ENCODE peak calls at places on chromosomes 5 and 9, in six cellular contexts. U is mesendoderm, L is IMR-90, K is H1, F is neuronal stem cell, Y is mesenchymal stem cell. J is an unnamed sample. For H3K36me3, the result is how much of the 10 kb centered on the place peaks cover.

GRCh38 chr9:4423207-4423610 is 67.1 kb upstream of the SLC1A1 start:
- DNase-seq in U (peak), F (no peak), K (no peak), L (no peak), Y (no peak), J (no peak)

GRCh38 chr5:169294621-169295020 is 6.3 kb downstream of the SLIT3 start:
- DNase-seq in K (no peak), Y (no peak), F (no peak), U (no peak), L (no peak), J (peak)

GRCh38 chr5:86880785-86881492 is 263.2 kb downstream of the COX7C start:
- DNase-seq in F (peak), L (peak), K (peak), U (peak), Y (peak), J (peak)

GRCh38 chr5:54379590-54379989 is 69.2 kb upstream of the ARL15 start:
- DNase-seq in K (no peak), L (no peak), Y (no peak), U (peak), F (no peak), J (no peak)

GRCh38 chr5:33258553-33258952 is 182.2 kb upstream of the TARS1 start:
- DNase-seq in L (peak), U (no peak), K (no peak), Y (no peak), F (no peak), J (no peak)

GRCh38 chr5:57277085-57277484 is 103.2 kb downstream of the GPBP1 start:
- DNase-seq in U (peak), K (no peak), Y (peak), F (no peak), L (peak), J (peak)

GRCh38 chr5:76041863-76042262 is 41.3 kb upstream of the SV2C start:
- DNase-seq in K (peak), Y (no peak), U (peak), F (peak), L (no peak), J (peak)

GRCh38 chr5:65382582-65382981 is 99.1 kb downstream of the ADAMTS6 start:
- DNase-seq in U (peak), K (no peak), F (no peak), L (peak), Y (no peak), J (no peak)

GRCh38 chr9:27247756-27248155 is 49.2 kb downstream of the EQTN start:
- DNase-seq in Y (peak), U (peak), F (peak), L (peak), K (peak), J (peak)

GRCh38 chr5:53368966-53369605 is 111.3 kb upstream of the FST start:
- DNase-seq in Y (no peak), L (no peak), K (no peak), F (no peak), U (no peak), J (no peak)

GRCh38 chr9:99411479-99412100 is 189.5 kb downstream of the SEC61B start:
- DNase-seq in K (no peak), L (no peak), U (peak), F (no peak), Y (peak), J (no peak)

GRCh38 chr5:180304431-180305375 is 12.8 kb upstream of the MAPK9 start:
- DNase-seq in K (no peak), F (no peak), U (no peak), L (no peak), Y (no peak), J (no peak)

GRCh38 chr5:157434096-157434495 is 25.9 kb upstream of the NIPAL4 start:
- DNase-seq in K (no peak), L (no peak), U (no peak), F (no peak), Y (no peak), J (no peak)

GRCh38 chr5:6551287-6551954 is 81.4 kb downstream of the NSUN2 start:
- DNase-seq in F (no peak), L (no peak), K (no peak), Y (no peak), U (no peak), J (no peak)

GRCh38 chr5:175465282-175465681 is 13.1 kb upstream of the SFXN1 start:
- DNase-seq in Y (no peak), F (no peak), L (no peak), U (no peak), K (no peak), J (no peak)

GRCh38 chr9:91253488-91253887 is 108.2 kb downstream of the AUH start:
- DNase-seq in Y (peak), L (peak), F (no peak), U (peak), K (no peak), J (no peak)

GRCh38 chr5:7850533-7851239 is at the start of gene CFAP90:
- DNase-seq in F (peak), Y (peak), K (no peak), U (peak), L (peak), J (peak)

GRCh38 chr9:135098400-135099105 is 11.1 kb downstream of the OLFM1 start:
- DNase-seq in Y (no peak), F (no peak), U (peak), K (peak), L (no peak), J (peak)

GRCh38 chr5:167939686-167940085 is 351.8 kb upstream of the WWC1 start:
- DNase-seq in F (no peak), U (no peak), Y (no peak), K (no peak), L (no peak), J (no peak)

GRCh38 chr5:132771559-132771998 is 5.5 kb downstream of the SEPTIN8 start:
- DNase-seq in L (peak), U (peak), Y (peak), F (no peak), K (no peak), J (peak)

GRCh38 chr9:21428235-21428634 is 12.0 kb upstream of the IFNA1 start:
- DNase-seq in Y (no peak), K (no peak), F (no peak), L (no peak), U (no peak), J (no peak)

GRCh38 chr5:14744296-14745187 is 80.0 kb downstream of the OTULIN start:
- DNase-seq in L (no peak), U (no peak), Y (no peak), F (no peak), K (no peak), J (no peak)

GRCh38 chr9:72333758-72334157 is 31.2 kb downstream of the ZFAND5 start:
- DNase-seq in Y (no peak), F (no peak), U (peak), K (no peak), L (no peak), J (no peak)
- H3K4me2 ChIP-seq in Y (no peak), F (no peak), U (no peak), K (no peak), L (no peak), J (no peak)

GRCh38 chr5:142360607-142361120 is 35.8 kb upstream of the SPRY4 start:
- DNase-seq in K (no peak), U (peak), Y (peak), F (no peak), L (peak), J (no peak)
- H2BK5ac ChIP-seq in K (peak), U (peak), Y (no peak), F (no peak), L (peak), J (no peak)

GRCh38 chr5:453725-454481 is 10.9 kb downstream of the EXOC3 start:
- DNase-seq in L (no peak), K (no peak), F (no peak), Y (no peak), U (no peak), J (no peak)
- H3K36me3 ChIP-seq in L (half or more), K (under half), F (under half), Y (half or more), U (under half), J (half or more)

GRCh38 chr5:134590992-134591659 is 41.5 kb downstream of the SAR1B start:
- DNase-seq in Y (no peak), F (no peak), K (no peak), U (peak), L (no peak), J (peak)
- H3K4me2 ChIP-seq in Y (no peak), F (no peak), K (peak), U (no peak), L (no peak), J (no peak)

DNA sequence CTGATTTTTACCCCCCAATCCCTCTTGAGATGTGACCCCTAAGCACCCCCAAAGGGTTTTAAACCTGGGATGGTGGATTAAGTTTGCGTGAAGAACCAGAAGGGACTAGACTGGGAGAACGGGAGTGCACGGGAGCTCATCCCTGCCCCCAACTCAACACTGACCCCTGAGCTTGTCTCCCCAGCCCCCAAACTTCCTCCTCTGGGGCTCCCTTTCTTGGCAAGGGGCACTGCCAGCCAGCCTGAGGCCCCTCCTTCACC is 5.0 kb upstream of the SET start:
- DNase-seq in Y (no peak), L (no peak), F (peak), K (no peak), U (no peak), J (no peak)
- H2BK5ac ChIP-seq in Y (peak), L (peak), F (no peak), K (peak), U (peak), J (peak)

GRCh38 chr9:71716138-71716909 is 52.0 kb downstream of the CEMIP2 start:
- DNase-seq in L (no peak), U (no peak), F (no peak), Y (no peak), K (no peak), J (peak)
- H3K36me3 ChIP-seq in L (under half), U (under half), F (under half), Y (half or more), K (half or more), J (under half)

GRCh38 chr5:142652563-142652962 is 33.3 kb downstream of the FGF1 start:
- DNase-seq in K (no peak), U (no peak), F (no peak), L (no peak), Y (no peak), J (no peak)

GRCh38 chr5:142655339-142656267 is 30.3 kb downstream of the FGF1 start:
- DNase-seq in Y (peak), U (peak), K (peak), L (peak), F (peak), J (peak)

GRCh38 chr5:142657446-142657845 is 28.4 kb downstream of the FGF1 start:
- DNase-seq in F (no peak), K (no peak), Y (no peak), U (no peak), L (no peak), J (no peak)

GRCh38 chr5:142653321-142653720 is 32.6 kb downstream of the FGF1 start:
- DNase-seq in Y (no peak), L (no peak), U (no peak), F (no peak), K (no peak), J (no peak)

GRCh38 chr5:142654578-142655042 is 31.3 kb downstream of the FGF1 start:
- DNase-seq in L (no peak), U (peak), Y (no peak), K (no peak), F (no peak), J (no peak)
- H3K4me2 ChIP-seq in L (no peak), U (no peak), Y (no peak), K (no peak), F (no peak), J (no peak)

GRCh38 chr9:6681147-6681956 is 35.8 kb upstream of the GLDC start:
- DNase-seq in U (peak), F (peak), L (peak), Y (peak), K (peak), J (peak)
- H2BK5ac ChIP-seq in U (peak), F (peak), L (peak), Y (peak), K (peak), J (peak)